ENCODE peak calls at places on chromosomes 7 and 10, in eight cellular contexts. K is right lobe of liver, J is tibial artery, A is IMR-90, Q is pancreas, V is choroid plexus epithelial cell, H is upper lobe of right lung, W is omental fat pad. Y is an unnamed sample.

GRCh38 chr10:65358565-65358964 is 1567.3 kb upstream of the LRRTM3 start:
- DNase-seq in K (no peak), J (no peak), A (no peak), Q (no peak), V (peak), H (no peak), W (no peak), Y (no peak)

GRCh38 chr7:8389898-8390642 is 43.3 kb upstream of the NXPH1 start:
- DNase-seq in K (no peak), J (no peak), A (no peak), Q (no peak), V (no peak), H (no peak), W (no peak), Y (no peak)

GRCh38 chr7:101133621-101134398 is 6.9 kb downstream of the SERPINE1 start:
- DNase-seq in K (no peak), J (no peak), A (peak), Q (no peak), V (no peak), H (no peak), W (no peak), Y (no peak)

GRCh38 chr7:127819975-127820778 is 168.2 kb downstream of the SND1 start:
- DNase-seq in K (no peak), J (no peak), A (peak), Q (no peak), V (peak), H (no peak), W (no peak), Y (no peak)

GRCh38 chr7:18555120-18555519 is 59.6 kb downstream of the HDAC9 start:
- DNase-seq in K (no peak), J (no peak), A (peak), Q (no peak), V (peak), H (no peak), W (no peak), Y (no peak)

GRCh38 chr10:44397476-44398225 is 12.8 kb upstream of the CXCL12 start:
- DNase-seq in K (no peak), J (no peak), A (no peak), Q (peak), V (no peak), H (peak), W (no peak), Y (no peak)

GRCh38 chr10:96337106-96337505 is 21.7 kb downstream of the OPALIN start:
- DNase-seq in K (no peak), J (no peak), A (no peak), Q (no peak), V (no peak), H (no peak), W (no peak), Y (no peak)

GRCh38 chr10:1369665-1370064 is 313.5 kb downstream of the WDR37 start:
- DNase-seq in K (no peak), J (no peak), A (no peak), Q (no peak), V (no peak), H (no peak), W (no peak), Y (peak)

GRCh38 chr7:74010407-74010806 is 17.6 kb upstream of the ELN start:
- DNase-seq in K (no peak), J (peak), A (peak), Q (no peak), V (no peak), H (no peak), W (no peak), Y (no peak)

GRCh38 chr7:1646957-1647891 is 22.9 kb upstream of the ELFN1 start:
- DNase-seq in K (peak), J (peak), A (no peak), Q (no peak), V (peak), H (no peak), W (no peak), Y (peak)

GRCh38 chr10:84447701-84448400 is 119.5 kb downstream of the CCSER2 start:
- DNase-seq in K (no peak), J (no peak), A (no peak), Q (no peak), V (no peak), H (no peak), W (no peak), Y (no peak)

GRCh38 chr10:87850742-87851205 is 12.6 kb downstream of the KLLN start:
- DNase-seq in K (peak), J (peak), A (peak), Q (no peak), V (peak), H (no peak), W (no peak), Y (no peak)

GRCh38 chr10:75444781-75445386 is 13.5 kb downstream of the LRMDA start:
- DNase-seq in K (no peak), J (no peak), A (no peak), Q (no peak), V (no peak), H (no peak), W (no peak), Y (no peak)

GRCh38 chr7:44981035-44981706 is 2.4 kb upstream of the MYO1G start:
- DNase-seq in K (no peak), J (no peak), A (no peak), Q (no peak), V (no peak), H (no peak), W (no peak), Y (no peak)

GRCh38 chr7:132034748-132035416 is 478.5 kb upstream of the PODXL start:
- DNase-seq in K (no peak), J (no peak), A (no peak), Q (no peak), V (no peak), H (no peak), W (no peak), Y (no peak)

GRCh38 chr10:69101451-69102095 is 13.7 kb downstream of the SRGN start:
- DNase-seq in K (no peak), J (no peak), A (peak), Q (no peak), V (peak), H (peak), W (no peak), Y (peak)

GRCh38 chr7:28140964-28141363 is 39.6 kb downstream of the JAZF1 start:
- DNase-seq in K (no peak), J (no peak), A (no peak), Q (no peak), V (peak), H (no peak), W (no peak), Y (no peak)

GRCh38 chr7:28144266-28144665 is 36.3 kb downstream of the JAZF1 start:
- DNase-seq in K (no peak), J (no peak), A (no peak), Q (no peak), V (no peak), H (no peak), W (no peak), Y (no peak)

GRCh38 chr7:28145090-28145626 is 35.4 kb downstream of the JAZF1 start:
- DNase-seq in K (no peak), J (no peak), A (no peak), Q (no peak), V (no peak), H (no peak), W (no peak), Y (no peak)

GRCh38 chr7:28145931-28146330 is 34.7 kb downstream of the JAZF1 start:
- DNase-seq in K (no peak), J (no peak), A (no peak), Q (no peak), V (no peak), H (no peak), W (no peak), Y (no peak)

GRCh38 chr7:28142650-28143049 is 37.9 kb downstream of the JAZF1 start:
- DNase-seq in K (no peak), J (no peak), A (no peak), Q (no peak), V (no peak), H (no peak), W (no peak), Y (no peak)
- TF ChIP-seq CTCF in K (no peak), J (no peak), A (no peak), Q (no peak), V (peak), H (no peak), W (no peak), Y (peak)

GRCh38 chr7:6579446-6579845 is 2.2 kb downstream of the ZDHHC4 start:
- DNase-seq in K (no peak), J (no peak), A (peak), Q (no peak), V (peak), H (no peak), W (no peak), Y (no peak)

GRCh38 chr7:6577369-6578113 is at the start of gene ZDHHC4:
- DNase-seq in K (peak), J (peak), A (peak), Q (peak), V (peak), H (peak), W (peak), Y (peak)

GRCh38 chr7:6578114-6579084 is 1.1 kb downstream of the ZDHHC4 start:
- DNase-seq in K (no peak), J (no peak), A (peak), Q (no peak), V (peak), H (no peak), W (no peak), Y (no peak)

GRCh38 chr7:6575246-6576023 is 1.8 kb upstream of the ZDHHC4 start:
- DNase-seq in K (no peak), J (no peak), A (no peak), Q (no peak), V (peak), H (no peak), W (no peak), Y (no peak)

DNA sequence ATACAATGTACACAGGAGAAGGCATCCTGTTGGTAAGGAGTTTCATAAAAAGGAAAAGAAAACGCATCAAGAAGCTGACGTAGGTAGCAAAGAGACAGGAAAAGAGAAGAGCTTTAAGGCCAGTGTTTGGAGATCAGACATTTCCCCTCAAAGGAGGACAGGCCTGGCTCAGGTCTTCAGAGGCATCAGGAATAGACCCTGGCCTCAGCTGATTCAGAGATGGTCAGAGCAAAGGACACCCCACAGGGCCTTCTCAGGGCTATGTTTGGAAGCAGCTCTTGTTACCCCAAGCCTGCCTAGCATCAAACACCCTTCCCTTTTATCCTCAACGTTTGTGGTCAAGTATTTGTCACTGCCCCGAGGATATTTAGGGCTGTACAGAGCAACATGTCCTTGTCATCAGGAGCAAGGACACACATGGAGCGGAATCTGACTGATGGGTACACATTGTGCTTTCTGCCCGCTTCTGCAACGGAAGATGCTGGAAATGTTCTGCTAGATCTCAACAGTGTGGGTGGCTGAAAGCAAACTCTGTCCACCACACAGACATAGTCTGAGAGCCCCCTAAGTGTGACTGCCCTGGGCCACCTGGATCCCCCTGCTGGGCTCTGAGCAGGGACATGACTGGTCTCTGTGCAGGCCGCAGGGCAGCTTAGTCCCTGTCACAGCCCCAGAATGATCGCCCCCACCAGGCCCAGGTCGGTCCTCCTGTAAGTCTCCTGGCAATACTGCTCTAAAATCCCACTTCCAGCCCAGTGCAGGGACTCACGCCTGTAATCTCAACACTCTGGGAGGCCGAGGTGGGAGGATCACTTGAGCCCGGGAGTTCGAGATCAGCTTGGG is 1.0 kb upstream of the ZDHHC4 start:
- DNase-seq in K (no peak), J (no peak), A (no peak), Q (no peak), V (no peak), H (no peak), W (no peak), Y (no peak)
- TF ChIP-seq CTCF in K (no peak), J (no peak), A (no peak), Q (no peak), V (no peak), H (no peak), W (no peak), Y (no peak)

DNA sequence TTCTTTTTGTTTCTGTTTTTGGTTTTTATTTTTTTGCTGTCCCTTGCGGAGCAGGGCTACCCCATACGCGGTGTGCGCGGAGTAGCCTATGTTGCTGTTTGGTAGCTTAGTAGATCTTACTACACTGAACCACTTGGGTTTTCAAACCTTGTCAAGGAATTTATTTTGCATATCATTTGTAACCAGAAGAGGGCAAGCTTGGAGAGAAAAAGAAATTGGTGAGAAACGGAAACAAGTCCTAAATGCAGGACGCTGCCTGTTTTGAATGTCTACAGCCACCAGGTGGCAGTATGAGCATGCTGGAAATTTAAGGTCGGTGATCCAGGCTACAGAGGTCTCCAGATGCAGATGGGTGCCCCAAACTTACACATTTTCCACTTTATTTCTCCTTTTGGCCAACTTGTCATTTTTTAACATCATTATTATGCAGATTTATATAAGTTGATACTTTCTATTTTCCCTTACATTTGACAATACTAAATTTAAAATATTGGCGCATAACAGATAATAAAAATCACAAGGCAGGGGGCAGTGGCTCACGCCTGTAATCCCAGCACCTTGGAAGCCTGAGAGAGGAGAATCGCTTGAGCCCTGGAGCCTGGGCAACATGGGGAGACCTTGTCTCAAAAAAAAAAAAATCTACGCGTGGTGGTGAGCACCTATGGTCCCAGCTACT is 15.3 kb upstream of the TRA2A start:
- DNase-seq in K (no peak), J (peak), A (peak), Q (peak), V (peak), H (no peak), W (peak), Y (peak)
- TF ChIP-seq CTCF in K (peak), J (peak), A (peak), Q (peak), V (peak), H (peak), W (peak), Y (peak)

GRCh38 chr10:111208951-111209350 is 132.1 kb downstream of the ADRA2A start:
- DNase-seq in K (no peak), J (no peak), A (no peak), Q (no peak), V (no peak), H (no peak), W (no peak), Y (no peak)

GRCh38 chr10:111204880-111205279 is 128.1 kb downstream of the ADRA2A start:
- DNase-seq in K (no peak), J (no peak), A (no peak), Q (no peak), V (no peak), H (no peak), W (no peak), Y (no peak)

GRCh38 chr10:111209666-111210065 is 132.8 kb downstream of the ADRA2A start:
- DNase-seq in K (no peak), J (no peak), A (no peak), Q (no peak), V (no peak), H (no peak), W (no peak), Y (no peak)

GRCh38 chr10:111206521-111206920 is 129.7 kb downstream of the ADRA2A start:
- DNase-seq in K (no peak), J (no peak), A (no peak), Q (no peak), V (no peak), H (no peak), W (no peak), Y (no peak)

GRCh38 chr10:111207525-111207924 is 130.7 kb downstream of the ADRA2A start:
- DNase-seq in K (no peak), J (no peak), A (no peak), Q (peak), V (no peak), H (no peak), W (no peak), Y (no peak)
- TF ChIP-seq CTCF in K (peak), J (no peak), A (peak), Q (peak), V (no peak), H (peak), W (no peak), Y (no peak)

DNA sequence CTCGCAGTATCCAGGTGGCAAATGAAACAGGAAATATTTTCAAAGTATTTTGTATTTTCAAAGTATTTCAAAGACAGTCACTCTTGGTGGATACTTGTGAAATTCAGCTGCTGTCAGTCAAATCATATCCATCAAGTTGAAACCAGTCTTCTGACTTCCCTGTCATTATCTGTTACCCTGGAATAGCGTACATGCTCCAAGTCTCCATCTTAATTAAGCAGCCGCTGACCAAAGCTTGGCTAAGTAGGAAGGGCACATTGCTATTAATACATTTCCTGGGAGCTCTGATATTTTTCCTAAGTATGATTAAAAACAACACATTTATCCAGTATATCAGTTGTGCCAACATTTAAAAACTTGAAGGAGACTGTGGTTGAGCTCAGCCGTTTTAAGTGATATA is 112.2 kb downstream of the ZMYND11 start:
- DNase-seq in K (no peak), J (no peak), A (no peak), Q (no peak), V (no peak), H (no peak), W (no peak), Y (no peak)
- TF ChIP-seq CTCF in K (no peak), J (no peak), A (no peak), Q (no peak), V (no peak), H (no peak), W (no peak), Y (no peak)

DNA sequence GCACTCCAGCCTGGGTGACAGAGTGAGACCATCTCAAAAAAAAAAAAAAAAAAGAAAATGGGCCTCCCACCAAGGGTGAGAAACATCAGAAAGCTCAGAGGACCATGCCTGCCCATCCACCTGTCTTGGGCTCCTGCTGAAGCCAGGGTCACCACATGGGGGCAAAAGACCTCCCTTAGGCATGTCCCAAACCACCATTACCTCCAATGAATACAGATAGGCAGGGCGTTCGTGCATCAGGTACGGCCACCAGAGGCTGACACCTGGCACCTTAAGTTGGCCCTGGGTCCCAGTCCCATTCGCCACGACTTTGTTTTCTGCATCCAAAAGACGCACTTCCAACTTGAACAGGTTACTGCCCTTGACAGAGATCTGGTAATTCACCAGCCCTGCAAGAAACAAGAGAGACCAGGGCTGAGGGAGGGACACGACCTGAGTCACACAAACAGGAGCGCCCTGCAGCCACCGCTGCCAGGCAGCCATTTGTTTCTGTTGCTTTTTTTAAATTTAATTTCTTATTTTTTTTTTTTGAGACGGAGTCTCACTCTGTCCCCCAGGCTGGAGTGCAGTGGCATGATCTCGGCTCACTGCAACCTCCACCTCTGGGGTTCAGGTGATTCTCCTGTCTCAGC is 6.1 kb downstream of the GUSB start:
- DNase-seq in K (no peak), J (no peak), A (no peak), Q (peak), V (no peak), H (no peak), W (no peak), Y (no peak)
- TF ChIP-seq CTCF in K (no peak), J (no peak), A (no peak), Q (no peak), V (no peak), H (no peak), W (no peak), Y (no peak)

DNA sequence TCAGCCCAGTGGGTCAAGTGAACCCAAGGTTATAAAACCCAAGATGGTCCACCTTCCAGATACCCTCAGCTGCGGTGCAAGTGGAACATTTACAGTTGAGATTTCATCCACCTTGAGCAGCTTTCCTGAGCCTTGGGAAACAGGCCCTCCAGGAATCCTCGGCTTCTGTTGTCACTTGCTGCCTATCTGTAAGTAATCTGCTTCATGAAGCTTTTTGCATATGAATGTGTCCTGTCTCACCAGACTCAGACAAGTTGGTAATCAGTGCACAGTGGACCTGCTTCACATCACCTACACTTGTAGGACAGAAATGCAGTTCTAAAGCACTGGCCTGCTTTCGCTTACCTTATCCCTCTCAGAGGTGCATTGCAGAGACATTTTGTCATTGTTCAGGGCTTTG is 80.3 kb downstream of the FAM185A start:
- DNase-seq in K (no peak), J (no peak), A (no peak), Q (no peak), V (no peak), H (no peak), W (no peak), Y (no peak)
- TF ChIP-seq CTCF in K (no peak), J (no peak), A (no peak), Q (no peak), V (no peak), H (no peak), W (no peak), Y (no peak)

Y was measured in CD14-positive monocyte.